ENCODE peak calls at places on chromosomes 2 and 18, in five cellular contexts. One of them, this sample, is unnamed.

GRCh38 chr18:62420513-62421209 is 95.6 kb downstream of the TNFRSF11A start:
- DNase-seq in ovary: no peak
- DNase-seq in EL: peak; percentile 81
- DNase-seq in activated CD8-positive, alpha-beta memory T cell treated with anti-CD3 and anti-CD28 coated beads, Interleukin-2, amount 10 ng/mL, durations not matched to agents 7 days and 5 days: peak; percentile 90
- DNase-seq in coronary artery: no peak
- DNase-seq in this sample: peak; percentile 40

GRCh38 chr2:126788113-126788512 is 110.6 kb upstream of the TEX51 start:
- DNase-seq in EL: no peak
- DNase-seq in coronary artery: no peak
- DNase-seq in activated CD8-positive, alpha-beta memory T cell treated with anti-CD3 and anti-CD28 coated beads, Interleukin-2, amount 10 ng/mL, durations not matched to agents 7 days and 5 days: no peak
- DNase-seq in ovary: no peak
- DNase-seq in this sample: no peak

GRCh38 chr18:58027341-58027740 is 16.7 kb upstream of the NEDD4L start:
- DNase-seq in coronary artery: no peak
- DNase-seq in EL: no peak
- DNase-seq in activated CD8-positive, alpha-beta memory T cell treated with anti-CD3 and anti-CD28 coated beads, Interleukin-2, amount 10 ng/mL, durations not matched to agents 7 days and 5 days: no peak
- DNase-seq in ovary: no peak
- DNase-seq in this sample: no peak

GRCh38 chr18:10409041-10409440 is 45.4 kb upstream of the APCDD1 start:
- DNase-seq in ovary: no peak
- DNase-seq in coronary artery: no peak
- DNase-seq in activated CD8-positive, alpha-beta memory T cell treated with anti-CD3 and anti-CD28 coated beads, Interleukin-2, amount 10 ng/mL, durations not matched to agents 7 days and 5 days: no peak
- DNase-seq in EL: no peak
- DNase-seq in this sample: no peak

GRCh38 chr2:24360050-24360962 is at the start of gene ITSN2:
- DNase-seq in coronary artery: peak; percentile 89
- DNase-seq in ovary: peak; percentile 67
- DNase-seq in activated CD8-positive, alpha-beta memory T cell treated with anti-CD3 and anti-CD28 coated beads, Interleukin-2, amount 10 ng/mL, durations not matched to agents 7 days and 5 days: peak; percentile 87
- DNase-seq in EL: peak; percentile 75
- DNase-seq in this sample: peak; percentile 57

GRCh38 chr2:149094217-149095015 is 55.9 kb downstream of the LYPD6B start:
- DNase-seq in coronary artery: no peak
- DNase-seq in EL: peak; percentile 94
- DNase-seq in activated CD8-positive, alpha-beta memory T cell treated with anti-CD3 and anti-CD28 coated beads, Interleukin-2, amount 10 ng/mL, durations not matched to agents 7 days and 5 days: no peak
- DNase-seq in ovary: no peak
- DNase-seq in this sample: peak; percentile 29

GRCh38 chr2:168700615-168701245 is 101.7 kb upstream of the NOSTRIN start:
- DNase-seq in coronary artery: no peak
- DNase-seq in EL: peak; percentile 44
- DNase-seq in ovary: peak; percentile 25
- DNase-seq in activated CD8-positive, alpha-beta memory T cell treated with anti-CD3 and anti-CD28 coated beads, Interleukin-2, amount 10 ng/mL, durations not matched to agents 7 days and 5 days: no peak
- DNase-seq in this sample: peak; percentile 60

GRCh38 chr2:44707945-44708645 is 233.4 kb upstream of the SIX3 start:
- DNase-seq in ovary: no peak
- DNase-seq in activated CD8-positive, alpha-beta memory T cell treated with anti-CD3 and anti-CD28 coated beads, Interleukin-2, amount 10 ng/mL, durations not matched to agents 7 days and 5 days: no peak
- DNase-seq in EL: no peak
- DNase-seq in coronary artery: no peak
- DNase-seq in this sample: no peak

GRCh38 chr2:151238527-151239487 is 22.9 kb downstream of the RBM43 start:
- DNase-seq in activated CD8-positive, alpha-beta memory T cell treated with anti-CD3 and anti-CD28 coated beads, Interleukin-2, amount 10 ng/mL, durations not matched to agents 7 days and 5 days: peak; percentile 53
- DNase-seq in ovary: peak; percentile 26
- DNase-seq in EL: peak; percentile 76
- DNase-seq in coronary artery: no peak
- DNase-seq in this sample: peak; percentile 79

GRCh38 chr2:4763009-4763408 is 929.2 kb upstream of the SOX11 start:
- DNase-seq in EL: no peak
- DNase-seq in ovary: no peak
- DNase-seq in activated CD8-positive, alpha-beta memory T cell treated with anti-CD3 and anti-CD28 coated beads, Interleukin-2, amount 10 ng/mL, durations not matched to agents 7 days and 5 days: no peak
- DNase-seq in coronary artery: no peak
- DNase-seq in this sample: peak; percentile 20

GRCh38 chr2:134257516-134257915 is 3.6 kb downstream of the MGAT5 start:
- DNase-seq in EL: no peak
- DNase-seq in coronary artery: no peak
- DNase-seq in ovary: no peak
- DNase-seq in activated CD8-positive, alpha-beta memory T cell treated with anti-CD3 and anti-CD28 coated beads, Interleukin-2, amount 10 ng/mL, durations not matched to agents 7 days and 5 days: no peak
- DNase-seq in this sample: no peak

GRCh38 chr2:189336276-189336975 is 104.8 kb upstream of the WDR75 start:
- DNase-seq in EL: peak; percentile 15
- DNase-seq in coronary artery: no peak
- DNase-seq in activated CD8-positive, alpha-beta memory T cell treated with anti-CD3 and anti-CD28 coated beads, Interleukin-2, amount 10 ng/mL, durations not matched to agents 7 days and 5 days: no peak
- DNase-seq in ovary: no peak
- DNase-seq in this sample: no peak

GRCh38 chr18:11019295-11019694 is 130.1 kb downstream of the PIEZO2 start:
- DNase-seq in activated CD8-positive, alpha-beta memory T cell treated with anti-CD3 and anti-CD28 coated beads, Interleukin-2, amount 10 ng/mL, durations not matched to agents 7 days and 5 days: no peak
- DNase-seq in coronary artery: no peak
- DNase-seq in ovary: no peak
- DNase-seq in EL: no peak
- DNase-seq in this sample: no peak

GRCh38 chr2:151808258-151809072 is 19.8 kb downstream of the ARL5A start:
- DNase-seq in coronary artery: no peak
- DNase-seq in EL: peak; percentile 12
- DNase-seq in activated CD8-positive, alpha-beta memory T cell treated with anti-CD3 and anti-CD28 coated beads, Interleukin-2, amount 10 ng/mL, durations not matched to agents 7 days and 5 days: no peak
- DNase-seq in ovary: no peak
- DNase-seq in this sample: peak; percentile 40

GRCh38 chr2:113818382-113818951 is 62.0 kb upstream of the SLC35F5 start:
- DNase-seq in activated CD8-positive, alpha-beta memory T cell treated with anti-CD3 and anti-CD28 coated beads, Interleukin-2, amount 10 ng/mL, durations not matched to agents 7 days and 5 days: no peak
- DNase-seq in coronary artery: no peak
- DNase-seq in EL: peak; percentile 100
- DNase-seq in ovary: peak; percentile 86
- DNase-seq in this sample: peak; percentile 99

GRCh38 chr2:150371066-150371812 is 116.2 kb downstream of the RND3 start:
- DNase-seq in EL: no peak
- DNase-seq in coronary artery: no peak
- DNase-seq in activated CD8-positive, alpha-beta memory T cell treated with anti-CD3 and anti-CD28 coated beads, Interleukin-2, amount 10 ng/mL, durations not matched to agents 7 days and 5 days: no peak
- DNase-seq in ovary: no peak
- DNase-seq in this sample: no peak

GRCh38 chr18:10798727-10799435 is 273.1 kb downstream of the NAPG start:
- DNase-seq in ovary: no peak
- DNase-seq in coronary artery: no peak
- DNase-seq in activated CD8-positive, alpha-beta memory T cell treated with anti-CD3 and anti-CD28 coated beads, Interleukin-2, amount 10 ng/mL, durations not matched to agents 7 days and 5 days: no peak
- DNase-seq in EL: peak; percentile 44
- DNase-seq in this sample: peak; percentile 10

GRCh38 chr2:108853421-108853820 is 66.8 kb downstream of the CCDC138 start:
- DNase-seq in EL: peak; percentile 62
- DNase-seq in activated CD8-positive, alpha-beta memory T cell treated with anti-CD3 and anti-CD28 coated beads, Interleukin-2, amount 10 ng/mL, durations not matched to agents 7 days and 5 days: no peak
- DNase-seq in coronary artery: no peak
- DNase-seq in ovary: no peak
- DNase-seq in this sample: no peak

GRCh38 chr18:26526128-26526965 is 22.0 kb downstream of the KCTD1 start:
- DNase-seq in coronary artery: no peak
- DNase-seq in ovary: no peak
- DNase-seq in EL: no peak
- DNase-seq in activated CD8-positive, alpha-beta memory T cell treated with anti-CD3 and anti-CD28 coated beads, Interleukin-2, amount 10 ng/mL, durations not matched to agents 7 days and 5 days: no peak
- DNase-seq in this sample: no peak

GRCh38 chr2:55518846-55519167 is 711 bp upstream of the CFAP36 start:
- DNase-seq in EL: peak; percentile 25
- DNase-seq in coronary artery: no peak
- DNase-seq in ovary: no peak
- DNase-seq in activated CD8-positive, alpha-beta memory T cell treated with anti-CD3 and anti-CD28 coated beads, Interleukin-2, amount 10 ng/mL, durations not matched to agents 7 days and 5 days: peak; percentile 46
- DNase-seq in this sample: peak; percentile 7

GRCh38 chr2:171957061-171957460 is 34.8 kb downstream of the HAT1 start:
- DNase-seq in coronary artery: no peak
- DNase-seq in EL: peak; percentile 33
- DNase-seq in activated CD8-positive, alpha-beta memory T cell treated with anti-CD3 and anti-CD28 coated beads, Interleukin-2, amount 10 ng/mL, durations not matched to agents 7 days and 5 days: no peak
- DNase-seq in ovary: no peak
- DNase-seq in this sample: no peak